ENCODE peak calls at places on chromosomes 12 and 14, in seven cellular contexts. V is lung; Y is heart right ventricle; H is adrenal gland; R is CD8-positive, alpha-beta memory T cell; T is tibial nerve; M is H9. F is an unnamed sample.

GRCh38 chr12:19130224-19131019 is 889 bp downstream of the PLEKHA5 start:
- DNase-seq in V (no peak), Y (peak), H (peak), R (peak), T (peak), M (peak), F (no peak)

GRCh38 chr14:68535404-68536024 is 257.4 kb downstream of the ZFP36L1 start:
- DNase-seq in V (no peak), Y (no peak), H (no peak), R (no peak), T (no peak), M (no peak), F (no peak)

GRCh38 chr14:50312734-50313054 is 570 bp downstream of the DMAC2L start:
- DNase-seq in V (no peak), Y (no peak), H (no peak), R (no peak), T (peak), M (no peak), F (no peak)

GRCh38 chr14:85532981-85533820 is 3.3 kb downstream of the FLRT2 start:
- DNase-seq in V (no peak), Y (peak), H (peak), R (no peak), T (peak), M (peak), F (no peak)

GRCh38 chr12:49823951-49824350 is 4.3 kb downstream of the NCKAP5L start:
- DNase-seq in V (no peak), Y (no peak), H (no peak), R (no peak), T (no peak), M (no peak), F (no peak)

GRCh38 chr12:26557326-26557725 is 275.7 kb downstream of the ITPR2 start:
- DNase-seq in V (no peak), Y (no peak), H (no peak), R (no peak), T (no peak), M (no peak), F (no peak)

GRCh38 chr12:39638178-39638577 is 18.6 kb upstream of the ABCD2 start:
- DNase-seq in V (no peak), Y (no peak), H (no peak), R (no peak), T (no peak), M (no peak), F (no peak)

GRCh38 chr14:80146941-80147340 is 64.4 kb downstream of the DIO2 start:
- DNase-seq in V (no peak), Y (no peak), H (no peak), R (no peak), T (no peak), M (no peak), F (peak)

GRCh38 chr12:51326762-51327439 is 2.9 kb upstream of the BIN2 start:
- DNase-seq in V (no peak), Y (no peak), H (peak), R (no peak), T (peak), M (no peak), F (no peak)

GRCh38 chr12:112992541-112993398 is 14.5 kb downstream of the OAS2 start:
- DNase-seq in V (peak), Y (peak), H (peak), R (peak), T (peak), M (peak), F (no peak)

GRCh38 chr12:50132505-50133135 is 20.6 kb downstream of the COX14 start:
- DNase-seq in V (no peak), Y (no peak), H (no peak), R (peak), T (peak), M (no peak), F (no peak)

GRCh38 chr12:33794954-33795353 is 227.3 kb upstream of the ALG10 start:
- DNase-seq in V (no peak), Y (no peak), H (no peak), R (no peak), T (no peak), M (no peak), F (no peak)

GRCh38 chr12:104707179-104707578 is 250.4 kb downstream of the CHST11 start:
- DNase-seq in V (no peak), Y (no peak), H (no peak), R (no peak), T (no peak), M (no peak), F (no peak)

GRCh38 chr12:18158774-18159557 is 69.0 kb upstream of the RERGL start:
- DNase-seq in V (no peak), Y (no peak), H (no peak), R (peak), T (peak), M (peak), F (no peak)

GRCh38 chr12:659090-659683 is 4.1 kb downstream of the NINJ2 start:
- DNase-seq in V (no peak), Y (no peak), H (no peak), R (no peak), T (no peak), M (no peak), F (no peak)

GRCh38 chr14:99521176-99522024 is 40.2 kb downstream of the CCNK start:
- DNase-seq in V (no peak), Y (no peak), H (no peak), R (no peak), T (no peak), M (no peak), F (no peak)

GRCh38 chr12:85697003-85697402 is 139.2 kb downstream of the RASSF9 start:
- DNase-seq in V (no peak), Y (no peak), H (peak), R (no peak), T (no peak), M (no peak), F (no peak)

GRCh38 chr12:21296751-21297406 is 37.8 kb downstream of the SLCO1A2 start:
- DNase-seq in V (no peak), Y (no peak), H (no peak), R (peak), T (no peak), M (no peak), F (no peak)

GRCh38 chr14:68784995-68785816 is 7.7 kb downstream of the ZFP36L1 start:
- DNase-seq in V (no peak), Y (no peak), H (peak), R (no peak), T (peak), M (no peak), F (no peak)

GRCh38 chr14:55645845-55646832 is 66.1 kb downstream of the KTN1 start:
- DNase-seq in V (no peak), Y (no peak), H (no peak), R (no peak), T (no peak), M (no peak), F (no peak)

DNA sequence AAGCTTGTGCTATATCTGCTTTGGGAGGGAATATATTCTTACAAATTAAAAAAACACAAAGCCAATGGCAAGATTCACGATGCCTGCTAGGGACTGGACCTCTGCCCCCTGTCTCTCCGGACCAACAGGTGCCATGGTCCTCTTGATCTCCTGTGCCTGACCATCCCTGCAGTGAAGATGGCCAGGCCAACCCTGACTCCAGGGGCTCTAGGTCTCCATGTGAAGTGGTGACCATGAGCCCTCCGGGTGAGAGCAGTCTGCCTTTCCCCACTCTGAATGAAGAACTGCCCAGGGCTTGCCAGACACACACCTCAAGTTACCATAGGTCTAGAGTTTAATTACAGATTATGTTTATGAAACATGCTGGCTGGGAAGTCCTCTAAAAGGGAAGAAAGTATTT is 1.5 kb downstream of the ARHGDIB start:
- DNase-seq in V (no peak), Y (no peak), H (no peak), R (no peak), T (no peak), M (no peak), F (no peak)
- H3K27ac ChIP-seq in V (peak), Y (peak), H (peak), R (peak), T (peak), M (no peak), F (peak)

GRCh38 chr12:110941391-110941790 is 21.0 kb upstream of the MYL2 start:
- DNase-seq in V (no peak), Y (no peak), H (no peak), R (no peak), T (no peak), M (peak), F (no peak)
- H3K27ac ChIP-seq in V (no peak), Y (no peak), H (no peak), R (no peak), T (no peak), M (no peak), F (no peak)

DNA sequence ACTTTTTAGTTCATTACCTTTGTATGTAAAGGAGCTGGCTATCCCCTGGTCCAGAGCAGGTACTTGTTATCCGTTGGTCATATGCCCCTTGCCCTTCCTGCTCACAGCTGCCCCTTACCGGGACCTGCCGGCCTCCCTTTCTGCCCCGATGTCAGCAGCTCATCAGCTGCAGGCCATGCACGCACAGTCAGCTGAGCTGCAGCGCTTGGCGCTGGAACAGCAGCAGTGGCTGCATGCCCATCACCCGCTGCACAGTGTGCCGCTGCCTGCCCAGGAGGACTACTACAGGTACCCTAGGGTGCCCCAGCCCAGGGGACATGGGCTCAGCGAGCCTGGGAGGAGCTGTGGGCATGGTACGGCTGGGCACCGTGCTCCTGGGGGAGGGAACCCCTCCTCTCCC is 2.3 kb upstream of the RNU7-1 start:
- DNase-seq in V (no peak), Y (peak), H (peak), R (no peak), T (no peak), M (no peak), F (no peak)
- H3K27ac ChIP-seq in V (no peak), Y (peak), H (peak), R (no peak), T (peak), M (no peak), F (no peak)

GRCh38 chr14:72129283-72129682 is 197.1 kb downstream of the RGS6 start:
- DNase-seq in V (peak), Y (no peak), H (no peak), R (no peak), T (no peak), M (no peak), F (no peak)
- H3K27ac ChIP-seq in V (no peak), Y (no peak), H (no peak), R (no peak), T (no peak), M (no peak), F (no peak)

DNA sequence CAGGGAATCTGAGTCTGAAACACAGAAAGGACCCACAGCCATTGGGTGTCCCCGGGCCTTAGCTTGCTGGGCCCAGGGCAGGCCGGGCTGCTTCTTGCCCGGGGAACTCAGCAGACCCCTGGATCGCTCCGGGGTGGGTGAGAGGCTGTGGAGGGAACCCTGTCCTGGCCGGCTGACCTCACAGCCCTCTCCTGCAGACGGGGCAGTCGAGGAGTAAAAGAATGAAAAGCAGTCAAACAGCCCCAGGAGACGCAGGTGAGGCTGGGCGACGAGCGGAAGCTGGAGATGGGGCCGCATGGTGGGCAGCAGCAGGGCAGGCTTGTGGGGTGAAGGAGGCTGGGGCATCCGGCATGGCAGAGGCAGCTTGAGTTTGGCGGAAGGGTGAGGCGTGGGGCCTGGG is 57.0 kb downstream of the KIF26A start:
- DNase-seq in V (no peak), Y (no peak), H (no peak), R (no peak), T (no peak), M (no peak), F (no peak)
- H3K27ac ChIP-seq in V (no peak), Y (no peak), H (no peak), R (no peak), T (no peak), M (no peak), F (no peak)

GRCh38 chr12:52945389-52946232 is 3.3 kb upstream of the KRT18 start:
- DNase-seq in V (peak), Y (no peak), H (peak), R (no peak), T (no peak), M (peak), F (no peak)
- H3K27ac ChIP-seq in V (no peak), Y (no peak), H (no peak), R (no peak), T (no peak), M (peak), F (peak)

F was measured in epithelial cell of prostate.